ENCODE peak calls at places on chromosome 16, in seven cellular contexts. T is cardiac muscle cell; A is lower leg skin; J is ELR; F is stimulated activated CD4-positive, alpha-beta T cell treated with anti-CD3 and anti-CD28 coated beads, Interleukin-12 subunit alpha, Interleukin-12 subunit beta, amount 100 ng/mL, for 48 hours; I is hypothalamus; S is stimulated activated CD8-positive, alpha-beta memory T cell treated with anti-CD3 and anti-CD28 coated beads, Interleukin-4, amount 100 ng/mL, for 1 hour. Y is an unnamed sample.

GRCh38 chr16:66961065-66961744 is at the start of gene CES3:
- DNase-seq in T (peak; percentile 72), A (no peak), J (peak; percentile 81), F (peak; percentile 64), I (peak; percentile 19), S (no peak), Y (no peak)

GRCh38 chr16:30740364-30741251 is 7.6 kb upstream of the PHKG2 start:
- DNase-seq in T (peak; percentile 86), A (peak; percentile 97), J (peak; percentile 89), F (no peak), I (no peak), S (no peak), Y (peak; percentile 96)

GRCh38 chr16:57638381-57638780 is 10.0 kb downstream of the ADGRG1 start:
- DNase-seq in T (no peak), A (no peak), J (no peak), F (no peak), I (no peak), S (no peak), Y (no peak)

GRCh38 chr16:1789643-1790045 is 3.9 kb downstream of the IGFALS start:
- DNase-seq in T (no peak), A (peak; percentile 85), J (no peak), F (no peak), I (no peak), S (no peak), Y (no peak)

GRCh38 chr16:85485379-85485778 is 127.7 kb upstream of the GSE1 start:
- DNase-seq in T (no peak), A (no peak), J (no peak), F (no peak), I (no peak), S (no peak), Y (no peak)

GRCh38 chr16:80463303-80463702 is 77.5 kb upstream of the DYNLRB2 start:
- DNase-seq in T (no peak), A (no peak), J (no peak), F (no peak), I (no peak), S (no peak), Y (no peak)

GRCh38 chr16:68436581-68436980 is 11.7 kb downstream of the SMPD3 start:
- DNase-seq in T (no peak), A (peak; percentile 49), J (peak; percentile 22), F (no peak), I (no peak), S (no peak), Y (no peak)

GRCh38 chr16:88356727-88357199 is 26.0 kb upstream of the ZNF469 start:
- DNase-seq in T (no peak), A (no peak), J (no peak), F (no peak), I (no peak), S (no peak), Y (no peak)

GRCh38 chr16:11501583-11502138 is 85.1 kb downstream of the LITAF start:
- DNase-seq in T (no peak), A (no peak), J (no peak), F (no peak), I (no peak), S (no peak), Y (no peak)

GRCh38 chr16:11566398-11566797 is 20.3 kb downstream of the LITAF start:
- DNase-seq in T (no peak), A (no peak), J (no peak), F (no peak), I (no peak), S (no peak), Y (no peak)